ENCODE peak calls at places on chromosomes 7 and 10, in five cellular contexts. D, H, N, K and E are unnamed samples. For H3K4me1, the result is how much of the 10 kb centered on the place peaks cover.

GRCh38 chr7:12623885-12624498 is 53.5 kb downstream of the SCIN start:
- DNase-seq in H (peak), K (peak), N (no peak), D (peak), E (no peak)

GRCh38 chr10:30529373-30529998 is 95.5 kb downstream of the MAP3K8 start:
- DNase-seq in K (peak), D (no peak), N (peak), H (no peak), E (peak)

GRCh38 chr7:101012931-101013330 is 7.0 kb upstream of the MUC17 start:
- DNase-seq in K (no peak), N (no peak), D (no peak), H (no peak), E (no peak)

GRCh38 chr10:77799352-77799751 is 127.2 kb downstream of the DLG5 start:
- DNase-seq in H (no peak), K (no peak), D (no peak), N (no peak), E (no peak)

GRCh38 chr7:113922049-113922448 is 3.2 kb upstream of the PPP1R3A start:
- DNase-seq in K (no peak), N (no peak), D (no peak), H (no peak), E (no peak)

GRCh38 chr10:105473170-105473569 is 832.1 kb downstream of the SORCS3 start:
- DNase-seq in N (no peak), H (no peak), D (no peak), K (no peak), E (no peak)

GRCh38 chr7:47949703-47950102 is 1.4 kb upstream of the PKD1L1 start:
- DNase-seq in H (no peak), K (no peak), N (no peak), D (no peak), E (no peak)

GRCh38 chr10:127196227-127196954 is at the start of gene INSYN2A:
- DNase-seq in N (no peak), K (peak), D (peak), H (peak), E (no peak)

DNA sequence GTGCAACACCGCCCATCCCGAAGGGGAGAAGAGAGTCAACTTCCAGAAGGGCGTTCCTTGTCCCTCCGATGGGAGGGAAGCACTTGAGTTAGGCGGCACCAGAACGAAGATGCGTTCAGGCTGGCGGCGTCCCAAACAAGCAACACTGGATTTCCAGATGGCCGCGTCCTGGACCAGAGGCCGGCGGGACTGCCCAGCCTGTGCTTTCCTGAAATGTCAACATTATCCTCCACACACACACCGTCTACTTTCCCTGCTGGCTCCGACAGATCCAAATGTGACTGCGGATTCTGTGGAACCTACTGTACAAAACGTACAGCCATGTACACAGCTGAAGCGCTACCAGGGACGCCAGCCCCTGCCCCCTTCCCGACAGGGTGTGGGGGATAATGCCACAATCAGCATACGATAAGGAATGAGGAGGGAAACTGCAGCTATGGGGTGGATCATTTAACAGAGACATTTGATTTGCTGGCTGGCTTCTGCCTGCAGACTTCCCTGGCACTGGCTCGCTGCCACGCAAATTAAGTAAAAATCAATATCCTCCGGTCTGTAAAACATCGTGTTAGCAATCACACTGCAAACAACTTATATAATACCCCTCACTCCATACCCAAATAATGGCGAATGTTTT is 82.1 kb downstream of the ZRANB1 start:
- DNase-seq in K (no peak), H (no peak), D (no peak), N (peak), E (no peak)
- H3K4me1 ChIP-seq in K (under half), H (under half), D (under half), N (under half), E (under half)

DNA sequence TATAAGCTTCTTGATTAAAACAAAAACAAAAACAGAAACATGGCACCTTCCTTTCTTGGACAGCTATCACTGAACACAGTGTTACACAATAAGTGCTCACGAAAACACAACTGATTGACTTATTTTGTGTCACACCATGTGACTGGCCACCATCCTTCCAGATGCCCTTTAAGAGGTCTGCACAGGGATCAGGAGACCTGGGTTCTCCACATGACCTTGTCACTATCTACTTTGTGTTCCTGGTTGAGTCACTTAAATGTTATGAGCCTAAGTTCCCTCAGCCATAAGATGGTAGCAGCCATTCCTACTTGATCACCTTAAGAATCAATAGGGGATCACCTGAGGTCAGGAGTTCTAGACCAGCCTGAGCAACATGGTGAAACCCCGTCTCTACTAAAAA is 120.0 kb downstream of the HIPK2 start:
- DNase-seq in H (no peak), D (no peak), N (no peak), K (no peak), E (no peak)
- H3K4me1 ChIP-seq in H (under half), D (under half), N (under half), K (under half), E (half or more)

GRCh38 chr7:76125560-76125959 is 76.1 kb upstream of the SRRM3 start:
- DNase-seq in D (no peak), N (no peak), H (no peak), K (no peak), E (no peak)
- H3K4me1 ChIP-seq in D (under half), N (under half), H (under half), K (under half), E (under half)

GRCh38 chr10:31693499-31693898 is 235.1 kb downstream of the ARHGAP12 start:
- DNase-seq in D (no peak), N (no peak), H (no peak), K (no peak), E (no peak)

GRCh38 chr10:31694929-31695837 is 233.4 kb downstream of the ARHGAP12 start:
- DNase-seq in H (no peak), K (no peak), N (no peak), D (no peak), E (no peak)

GRCh38 chr10:31698169-31698890 is 230.3 kb downstream of the ARHGAP12 start:
- DNase-seq in K (no peak), N (no peak), D (no peak), H (peak), E (no peak)

GRCh38 chr10:31700222-31700621 is 228.4 kb downstream of the ARHGAP12 start:
- DNase-seq in H (no peak), N (no peak), K (no peak), D (no peak), E (no peak)

DNA sequence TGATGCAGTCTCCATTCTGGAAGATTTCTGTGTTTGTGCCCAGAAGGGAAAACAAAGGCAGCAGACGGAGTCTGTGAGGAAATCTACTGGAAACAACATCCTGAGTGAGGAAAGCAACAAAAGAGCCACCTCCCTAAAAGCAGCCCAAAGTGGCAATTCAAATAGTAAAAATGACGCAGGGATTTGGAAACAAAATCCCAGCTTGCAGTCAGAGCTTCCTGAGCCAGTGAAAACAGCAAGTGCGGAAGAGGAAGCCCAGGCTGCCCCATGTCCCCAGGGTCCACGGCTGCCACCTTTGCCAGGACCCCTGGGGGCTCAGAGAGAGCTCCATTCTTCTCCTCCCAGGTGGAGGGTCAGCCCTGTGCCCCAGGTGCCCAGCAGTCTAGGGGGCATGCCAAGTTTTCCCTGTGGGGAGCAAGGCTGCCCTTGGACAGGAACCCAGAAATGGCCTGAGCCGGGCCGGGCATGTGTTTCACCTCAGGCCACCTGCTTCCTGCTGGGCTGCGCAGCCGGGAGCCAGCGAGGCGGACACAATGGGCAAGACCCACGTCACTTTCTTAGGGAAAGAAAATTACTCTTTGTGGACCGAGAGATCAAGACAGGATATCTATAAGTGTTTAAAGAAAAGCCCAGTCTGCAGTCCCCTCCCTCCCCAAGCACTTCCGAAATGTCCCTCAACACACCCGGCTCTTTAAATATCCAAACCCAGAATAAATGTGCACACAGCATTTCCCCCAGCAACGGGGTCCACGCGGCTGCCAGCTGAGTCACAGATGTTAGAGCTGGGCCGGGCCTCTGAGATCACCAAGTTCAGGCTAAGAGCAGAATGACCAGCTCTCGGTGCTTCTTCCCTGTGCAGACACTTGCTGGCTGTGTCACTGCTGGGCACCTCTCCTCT is 231.1 kb downstream of the ARHGAP12 start:
- DNase-seq in D (no peak), N (peak), H (peak), K (no peak), E (peak)
- H3K4me1 ChIP-seq in D (under half), N (half or more), H (under half), K (under half), E (under half)

GRCh38 chr10:95476482-95477174 is 84.5 kb downstream of the SORBS1 start:
- DNase-seq in N (no peak), D (no peak), H (no peak), K (peak), E (no peak)
- H3K4me1 ChIP-seq in N (under half), D (under half), H (under half), K (half or more), E (under half)

DNA sequence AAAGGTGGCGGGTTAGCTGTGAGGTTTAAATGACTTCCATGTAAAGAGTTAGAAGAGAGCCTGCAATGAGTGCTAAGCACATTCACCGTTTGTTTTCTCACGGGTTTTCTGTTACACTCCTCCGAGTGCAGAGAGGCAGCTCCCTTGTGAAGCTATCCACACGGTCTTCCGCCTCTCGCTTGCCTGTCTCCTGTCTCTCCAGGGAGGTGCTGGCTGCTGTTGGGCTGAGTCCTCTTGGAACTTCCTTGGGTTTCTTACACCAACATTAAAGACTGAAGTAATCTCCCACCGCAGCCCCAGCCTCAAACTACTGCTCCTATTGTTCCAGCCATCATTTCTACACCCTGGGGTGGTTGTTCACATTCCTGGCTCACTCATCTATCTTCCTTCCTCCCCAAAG is 14.3 kb downstream of the ESYT2 start:
- DNase-seq in H (no peak), K (peak), D (no peak), N (no peak), E (no peak)
- H3K4me1 ChIP-seq in H (under half), K (under half), D (half or more), N (half or more), E (half or more)